ENCODE peak calls at places on chromosome 18, in seven cellular contexts. One of them, this sample, is unnamed. For H3K4me1, the result is how much of the 10 kb centered on the place peaks cover.

GRCh38 chr18:31983976-31984375 is 34.6 kb upstream of the RNF125 start:
- DNase-seq in hepatocyte: no peak
- DNase-seq in HCT116: no peak
- DNase-seq in OCI-LY7: no peak
- DNase-seq in PC-3: no peak
- DNase-seq in GM23338: no peak
- DNase-seq in MM.1S: no peak
- DNase-seq in this sample: no peak

GRCh38 chr18:37298816-37299215 is 266.8 kb downstream of the CELF4 start:
- DNase-seq in GM23338: no peak
- DNase-seq in PC-3: no peak
- DNase-seq in OCI-LY7: no peak
- DNase-seq in HCT116: no peak
- DNase-seq in MM.1S: no peak
- DNase-seq in hepatocyte: no peak
- DNase-seq in this sample: no peak

GRCh38 chr18:30376515-30376914 is 666.0 kb downstream of the DSC3 start:
- DNase-seq in MM.1S: no peak
- DNase-seq in hepatocyte: no peak
- DNase-seq in OCI-LY7: no peak
- DNase-seq in PC-3: peak
- DNase-seq in HCT116: peak
- DNase-seq in GM23338: peak
- DNase-seq in this sample: no peak

GRCh38 chr18:12645751-12646203 is 12.1 kb downstream of the SPIRE1 start:
- DNase-seq in PC-3: peak
- DNase-seq in HCT116: no peak
- DNase-seq in OCI-LY7: no peak
- DNase-seq in MM.1S: no peak
- DNase-seq in hepatocyte: peak
- DNase-seq in GM23338: peak
- DNase-seq in this sample: peak

GRCh38 chr18:63785031-63785430 is 9.8 kb downstream of the SERPINB7 start:
- DNase-seq in MM.1S: no peak
- DNase-seq in HCT116: no peak
- DNase-seq in GM23338: no peak
- DNase-seq in hepatocyte: no peak
- DNase-seq in OCI-LY7: no peak
- DNase-seq in PC-3: no peak
- DNase-seq in this sample: no peak

GRCh38 chr18:8121942-8122480 is 487.2 kb upstream of the RAB12 start:
- DNase-seq in HCT116: peak
- DNase-seq in PC-3: peak
- DNase-seq in OCI-LY7: no peak
- DNase-seq in GM23338: peak
- DNase-seq in hepatocyte: peak
- DNase-seq in MM.1S: no peak
- DNase-seq in this sample: peak

GRCh38 chr18:12422936-12423335 is 15.2 kb downstream of the PRELID3A start:
- DNase-seq in MM.1S: no peak
- DNase-seq in GM23338: peak
- DNase-seq in PC-3: peak
- DNase-seq in hepatocyte: no peak
- DNase-seq in OCI-LY7: peak
- DNase-seq in HCT116: no peak
- DNase-seq in this sample: no peak

GRCh38 chr18:51275712-51276473 is 78.4 kb upstream of the MEX3C start:
- DNase-seq in GM23338: no peak
- DNase-seq in HCT116: no peak
- DNase-seq in OCI-LY7: no peak
- DNase-seq in PC-3: no peak
- DNase-seq in hepatocyte: peak
- DNase-seq in MM.1S: peak
- DNase-seq in this sample: peak

GRCh38 chr18:5295231-5295920 is at the start of gene ZBTB14:
- DNase-seq in GM23338: peak
- DNase-seq in MM.1S: peak
- DNase-seq in hepatocyte: peak
- DNase-seq in OCI-LY7: peak
- DNase-seq in PC-3: peak
- DNase-seq in HCT116: no peak
- DNase-seq in this sample: peak

GRCh38 chr18:6414118-6414722 is 491 bp downstream of the L3MBTL4 start:
- DNase-seq in MM.1S: peak
- DNase-seq in OCI-LY7: no peak
- DNase-seq in GM23338: peak
- DNase-seq in hepatocyte: peak
- DNase-seq in PC-3: peak
- DNase-seq in HCT116: no peak
- DNase-seq in this sample: peak

GRCh38 chr18:35088931-35089330 is 47.7 kb downstream of the MAPRE2 start:
- DNase-seq in hepatocyte: no peak
- DNase-seq in HCT116: no peak
- DNase-seq in MM.1S: no peak
- DNase-seq in OCI-LY7: no peak
- DNase-seq in GM23338: no peak
- DNase-seq in PC-3: no peak
- DNase-seq in this sample: peak

GRCh38 chr18:649341-649740 is 8.1 kb upstream of the TYMS start:
- DNase-seq in MM.1S: no peak
- DNase-seq in hepatocyte: no peak
- DNase-seq in PC-3: peak
- DNase-seq in GM23338: no peak
- DNase-seq in HCT116: no peak
- DNase-seq in OCI-LY7: no peak
- DNase-seq in this sample: no peak

GRCh38 chr18:13216092-13216582 is 2.4 kb upstream of the LDLRAD4 start:
- DNase-seq in MM.1S: peak
- DNase-seq in PC-3: peak
- DNase-seq in OCI-LY7: peak
- DNase-seq in HCT116: peak
- DNase-seq in GM23338: peak
- DNase-seq in hepatocyte: peak
- DNase-seq in this sample: peak

GRCh38 chr18:23864620-23865019 is 149.9 kb upstream of the TTC39C start:
- DNase-seq in HCT116: no peak
- DNase-seq in MM.1S: peak
- DNase-seq in PC-3: no peak
- DNase-seq in OCI-LY7: peak
- DNase-seq in GM23338: no peak
- DNase-seq in hepatocyte: no peak
- DNase-seq in this sample: no peak

GRCh38 chr18:50315100-50315871 is 27.8 kb upstream of the CXXC1 start:
- DNase-seq in GM23338: no peak
- DNase-seq in PC-3: no peak
- DNase-seq in HCT116: no peak
- DNase-seq in hepatocyte: no peak
- DNase-seq in MM.1S: peak
- DNase-seq in OCI-LY7: peak
- DNase-seq in this sample: no peak

GRCh38 chr18:23721711-23722479 is 32.6 kb downstream of the LAMA3 start:
- DNase-seq in GM23338: no peak
- DNase-seq in hepatocyte: peak
- DNase-seq in MM.1S: no peak
- DNase-seq in OCI-LY7: no peak
- DNase-seq in HCT116: no peak
- DNase-seq in PC-3: no peak
- DNase-seq in this sample: peak

GRCh38 chr18:56807883-56808282 is 156.7 kb downstream of the WDR7 start:
- DNase-seq in PC-3: no peak
- DNase-seq in OCI-LY7: no peak
- DNase-seq in GM23338: no peak
- DNase-seq in MM.1S: no peak
- DNase-seq in hepatocyte: no peak
- DNase-seq in HCT116: no peak
- DNase-seq in this sample: no peak

GRCh38 chr18:79523221-79523737 is 127.5 kb downstream of the NFATC1 start:
- DNase-seq in OCI-LY7: peak
- DNase-seq in PC-3: no peak
- DNase-seq in MM.1S: no peak
- DNase-seq in GM23338: no peak
- DNase-seq in HCT116: no peak
- DNase-seq in hepatocyte: no peak
- DNase-seq in this sample: no peak

GRCh38 chr18:70036771-70037452 is 89.2 kb upstream of the CD226 start:
- DNase-seq in hepatocyte: no peak
- DNase-seq in MM.1S: peak
- DNase-seq in GM23338: no peak
- DNase-seq in OCI-LY7: peak
- DNase-seq in PC-3: no peak
- DNase-seq in HCT116: no peak
- DNase-seq in this sample: no peak

GRCh38 chr18:39389800-39390379 is 1824.3 kb upstream of the CELF4 start:
- DNase-seq in MM.1S: no peak
- DNase-seq in hepatocyte: no peak
- DNase-seq in OCI-LY7: no peak
- DNase-seq in GM23338: peak
- DNase-seq in HCT116: no peak
- DNase-seq in PC-3: no peak
- DNase-seq in this sample: no peak

DNA sequence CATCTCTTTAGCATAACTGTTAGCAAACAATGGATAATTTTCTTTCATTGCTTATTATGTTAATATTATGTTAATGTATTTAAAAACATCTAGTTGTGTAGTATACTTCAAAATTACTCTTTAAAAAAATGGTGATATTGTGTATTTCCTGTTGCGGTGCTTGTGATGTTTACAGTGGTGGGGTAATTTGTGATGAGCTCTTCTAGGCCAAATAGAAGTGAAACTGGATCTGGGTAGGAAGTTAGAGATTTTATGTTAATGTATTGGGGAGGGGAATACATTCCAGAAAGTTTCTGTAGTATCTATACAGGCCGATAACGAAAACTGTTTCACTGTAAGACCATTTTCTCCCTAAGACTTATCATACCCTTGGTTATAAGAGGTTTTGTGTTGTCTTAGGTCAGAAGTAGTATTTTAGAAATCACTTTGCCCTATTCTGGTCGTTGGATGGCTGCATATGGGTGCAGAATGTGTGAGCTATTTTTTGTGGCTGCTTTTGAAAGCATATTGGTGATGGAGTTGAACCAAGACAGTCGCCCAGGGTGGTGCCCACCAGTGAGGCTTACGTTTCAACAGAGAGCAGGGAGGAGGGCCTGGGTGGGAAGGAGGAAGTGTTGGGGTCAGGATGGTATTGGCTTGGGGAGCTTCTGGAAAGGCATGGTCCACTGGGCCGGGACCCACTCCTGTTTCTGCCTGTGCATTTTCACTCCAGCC is 5.8 kb downstream of the TSHZ1 start:
- DNase-seq in hepatocyte: no peak
- DNase-seq in MM.1S: no peak
- DNase-seq in OCI-LY7: no peak
- DNase-seq in GM23338: no peak
- DNase-seq in PC-3: no peak
- DNase-seq in HCT116: no peak
- DNase-seq in this sample: no peak
- H3K4me1 ChIP-seq in hepatocyte: half or more
- H3K4me1 ChIP-seq in MM.1S: under half
- H3K4me1 ChIP-seq in OCI-LY7: under half
- H3K4me1 ChIP-seq in GM23338: under half
- H3K4me1 ChIP-seq in PC-3: under half
- H3K4me1 ChIP-seq in HCT116: under half
- H3K4me1 ChIP-seq in this sample: under half

DNA sequence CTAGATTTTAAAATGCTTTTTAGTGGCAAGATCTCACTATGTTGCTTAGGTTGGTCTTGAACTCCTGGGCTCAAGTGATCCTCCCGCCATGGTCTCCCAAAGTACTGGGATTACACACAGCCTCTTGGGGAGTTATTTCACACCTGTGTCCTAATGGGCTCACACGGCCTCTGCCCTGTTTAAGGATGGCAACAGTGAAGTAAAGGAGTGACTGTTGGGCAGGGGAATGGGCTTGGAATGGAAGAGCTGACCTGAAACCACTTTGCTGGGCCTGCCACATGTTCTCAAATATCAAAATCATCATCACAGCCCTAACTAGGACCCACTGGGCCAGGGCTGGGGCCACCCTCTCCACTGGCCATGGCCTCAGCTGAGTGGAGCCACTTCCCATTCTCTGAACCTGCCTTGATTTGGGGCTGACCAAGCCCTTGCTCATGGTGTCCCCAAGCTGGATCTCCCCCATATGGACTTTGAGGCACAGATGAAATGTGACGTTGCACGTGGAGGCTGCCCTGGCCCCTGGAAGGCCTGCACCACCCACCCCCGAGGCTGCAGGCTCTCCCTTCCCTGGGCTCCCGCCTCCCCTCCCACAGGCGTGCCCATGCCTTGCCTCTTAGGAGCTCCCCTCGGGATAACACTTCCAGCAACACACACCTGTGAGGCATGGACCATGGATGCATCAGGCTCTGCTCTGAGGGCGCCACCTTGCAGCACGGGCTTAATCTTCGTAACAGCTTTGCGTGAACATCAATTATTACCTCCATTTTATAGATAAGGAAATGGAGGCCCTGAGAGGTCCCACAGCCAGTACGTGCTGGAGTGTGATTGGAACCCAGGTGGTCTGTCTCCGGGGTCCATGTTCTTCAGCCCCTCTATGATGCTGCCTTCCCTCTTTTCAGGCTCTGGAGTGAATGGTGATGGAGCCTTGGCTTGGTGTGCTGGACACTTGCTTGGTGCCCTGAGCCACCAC is 71.8 kb upstream of the SMAD7 start:
- DNase-seq in PC-3: no peak
- DNase-seq in OCI-LY7: peak
- DNase-seq in GM23338: no peak
- DNase-seq in HCT116: no peak
- DNase-seq in hepatocyte: peak
- DNase-seq in MM.1S: no peak
- DNase-seq in this sample: no peak
- TF ChIP-seq EZH2phosphoT487 in PC-3: no peak
- TF ChIP-seq EZH2phosphoT487 in OCI-LY7: no peak
- TF ChIP-seq EZH2phosphoT487 in GM23338: no peak
- TF ChIP-seq EZH2phosphoT487 in HCT116: no peak
- TF ChIP-seq EZH2phosphoT487 in hepatocyte: no peak
- TF ChIP-seq EZH2phosphoT487 in MM.1S: no peak
- TF ChIP-seq EZH2phosphoT487 in this sample: no peak

GRCh38 chr18:66193394-66193793 is 410.5 kb downstream of the CDH19 start:
- DNase-seq in MM.1S: no peak
- DNase-seq in hepatocyte: no peak
- DNase-seq in GM23338: no peak
- DNase-seq in PC-3: no peak
- DNase-seq in HCT116: no peak
- DNase-seq in OCI-LY7: no peak
- DNase-seq in this sample: no peak

GRCh38 chr18:66196805-66197204 is 407.1 kb downstream of the CDH19 start:
- DNase-seq in PC-3: no peak
- DNase-seq in MM.1S: peak
- DNase-seq in hepatocyte: no peak
- DNase-seq in GM23338: no peak
- DNase-seq in HCT116: no peak
- DNase-seq in OCI-LY7: no peak
- DNase-seq in this sample: no peak

GRCh38 chr18:66193938-66194337 is 410.0 kb downstream of the CDH19 start:
- DNase-seq in HCT116: no peak
- DNase-seq in hepatocyte: no peak
- DNase-seq in MM.1S: no peak
- DNase-seq in PC-3: no peak
- DNase-seq in GM23338: no peak
- DNase-seq in OCI-LY7: no peak
- DNase-seq in this sample: no peak
- H3K4me2 ChIP-seq in HCT116: no peak
- H3K4me2 ChIP-seq in hepatocyte: no peak
- H3K4me2 ChIP-seq in MM.1S: no peak
- H3K4me2 ChIP-seq in PC-3: no peak
- H3K4me2 ChIP-seq in GM23338: no peak
- H3K4me2 ChIP-seq in OCI-LY7: no peak
- H3K4me2 ChIP-seq in this sample: no peak

GRCh38 chr18:9136315-9137141 is at the start of gene ANKRD12:
- DNase-seq in OCI-LY7: peak
- DNase-seq in PC-3: peak
- DNase-seq in MM.1S: peak
- DNase-seq in HCT116: peak
- DNase-seq in hepatocyte: peak
- DNase-seq in GM23338: peak
- DNase-seq in this sample: peak
- H3K4me1 ChIP-seq in OCI-LY7: under half
- H3K4me1 ChIP-seq in PC-3: half or more
- H3K4me1 ChIP-seq in MM.1S: under half
- H3K4me1 ChIP-seq in HCT116: under half
- H3K4me1 ChIP-seq in hepatocyte: under half
- H3K4me1 ChIP-seq in GM23338: under half
- H3K4me1 ChIP-seq in this sample: under half

This sample was measured in GM23248.